ENCODE peak calls at places on chromosomes 7 and 10, in six cellular contexts. Z is OCI-LY7, P is substantia nigra, O is GM23338, U is PC-3, X is neuronal stem cell. A is an unnamed sample.

GRCh38 chr7:23529262-23529859 is 2.4 kb downstream of the TRA2A start:
- DNase-seq in O (no peak), U (no peak), Z (no peak), P (no peak), X (no peak), A (no peak)

GRCh38 chr10:61629594-61629993 is 33.1 kb upstream of the CABCOCO1 start:
- DNase-seq in P (no peak), Z (no peak), O (peak; percentile 29), U (no peak), X (no peak), A (no peak)

GRCh38 chr7:130695840-130696239 is 9.5 kb upstream of the TSGA13 start:
- DNase-seq in X (peak; percentile 6), Z (peak; percentile 18), U (peak; percentile 57), O (peak; percentile 80), P (no peak), A (peak; percentile 46)

GRCh38 chr10:5478694-5479305 is 20.6 kb downstream of the CALML5 start:
- DNase-seq in Z (no peak), X (no peak), O (no peak), U (no peak), P (no peak), A (no peak)

GRCh38 chr7:136555933-136556332 is 312.5 kb upstream of the CHRM2 start:
- DNase-seq in X (no peak), O (no peak), U (no peak), P (no peak), Z (no peak), A (no peak)

GRCh38 chr7:142882338-142882678 is 3.2 kb downstream of the TRPV6 start:
- DNase-seq in Z (no peak), X (no peak), O (no peak), P (no peak), U (no peak), A (no peak)

GRCh38 chr10:97708976-97709745 is 4.4 kb upstream of the MARVELD1 start:
- DNase-seq in P (peak; percentile 35), U (peak; percentile 69), X (peak; percentile 65), O (peak; percentile 93), Z (peak; percentile 41), A (no peak)

GRCh38 chr10:17278607-17279240 is 50.7 kb downstream of the VIM start:
- DNase-seq in Z (no peak), O (no peak), X (no peak), U (no peak), P (no peak), A (no peak)

GRCh38 chr7:101088069-101088425 is 2.8 kb downstream of the TRIM56 start:
- DNase-seq in U (no peak), Z (no peak), P (no peak), O (no peak), X (no peak), A (no peak)

GRCh38 chr10:80599424-80599847 is 61.7 kb downstream of the SH2D4B start:
- DNase-seq in Z (peak; percentile 58), O (peak; percentile 92), X (peak; percentile 63), U (peak; percentile 41), P (peak; percentile 8), A (peak; percentile 59)

GRCh38 chr7:146961617-146962016 is 845.0 kb downstream of the CNTNAP2 start:
- DNase-seq in Z (no peak), O (no peak), U (peak; percentile 57), P (no peak), X (no peak), A (no peak)

GRCh38 chr10:129707406-129708388 is 240.7 kb downstream of the MGMT start:
- DNase-seq in Z (no peak), P (no peak), X (no peak), O (no peak), U (no peak), A (no peak)

GRCh38 chr7:66205736-66206080 is 574 bp downstream of the TPST1 start:
- DNase-seq in Z (no peak), X (no peak), O (peak; percentile 27), U (no peak), P (no peak), A (no peak)

GRCh38 chr7:99386584-99387238 is 12.2 kb downstream of the ARPC1B start:
- DNase-seq in O (peak; percentile 64), Z (peak; percentile 70), U (peak; percentile 48), X (no peak), P (no peak), A (no peak)
- H3K27ac ChIP-seq in O (no peak overlapping the region), Z (no peak overlapping the region), U (no peak overlapping the region), X (no peak overlapping the region), P (no peak overlapping the region), A (peak overlapping the region; percentile 9)

GRCh38 chr10:35379226-35380137 is 43.2 kb downstream of the CCNY start:
- DNase-seq in P (no peak), O (peak; percentile 67), U (peak; percentile 40), Z (peak; percentile 93), X (no peak), A (no peak)
- H3K27ac ChIP-seq in P (peak overlapping the region; percentile 47), O (no peak overlapping the region), U (no peak overlapping the region), Z (peak overlapping the region; percentile 90), X (no peak overlapping the region), A (no peak overlapping the region)

GRCh38 chr7:3650844-3651243 is 349.8 kb downstream of the SDK1 start:
- DNase-seq in U (no peak), Z (no peak), X (no peak), P (no peak), O (no peak), A (no peak)
- H3K27ac ChIP-seq in U (no peak overlapping the region), Z (no peak overlapping the region), X (no peak overlapping the region), P (no peak overlapping the region), O (no peak overlapping the region), A (no peak overlapping the region)

GRCh38 chr10:49410365-49411074 is 14.6 kb upstream of the DRGX start:
- DNase-seq in P (no peak), X (no peak), O (no peak), U (peak; percentile 46), Z (no peak), A (no peak)

GRCh38 chr10:49408437-49409306 is 12.8 kb upstream of the DRGX start:
- DNase-seq in O (peak; percentile 74), X (no peak), U (peak; percentile 64), P (no peak), Z (peak; percentile 71), A (peak; percentile 16)

GRCh38 chr10:49407552-49408137 is 11.8 kb upstream of the DRGX start:
- DNase-seq in Z (peak; percentile 70), P (peak; percentile 75), X (peak; percentile 61), U (peak; percentile 99), O (peak; percentile 91), A (peak; percentile 57)

GRCh38 chr10:49412571-49412970 is 16.7 kb upstream of the DRGX start:
- DNase-seq in X (no peak), O (no peak), U (no peak), Z (no peak), P (no peak), A (no peak)

DNA sequence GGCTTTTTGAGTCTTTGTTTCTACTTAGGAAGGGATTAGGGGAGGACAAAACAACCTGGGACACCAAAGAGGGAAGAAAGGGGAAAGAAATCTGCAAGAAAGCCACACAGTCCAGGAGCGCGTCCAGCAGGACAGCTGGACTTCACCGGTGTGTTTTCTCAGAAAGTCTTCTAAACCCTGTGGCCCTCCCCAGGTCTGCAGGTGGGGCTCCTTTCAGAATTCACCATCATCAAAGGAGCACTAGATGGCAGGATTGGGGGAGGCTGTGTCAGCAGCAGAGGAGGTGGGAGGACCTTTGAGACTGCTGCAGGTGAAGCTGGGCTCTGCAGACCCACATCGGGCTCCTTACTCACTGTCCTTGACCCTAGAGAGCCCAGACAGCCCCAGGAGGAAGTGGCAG is 13.9 kb upstream of the DRGX start:
- DNase-seq in O (no peak), Z (no peak), X (no peak), U (peak; percentile 51), P (no peak), A (no peak)
- H3K27ac ChIP-seq in O (no peak overlapping the region), Z (no peak overlapping the region), X (no peak overlapping the region), U (no peak overlapping the region), P (no peak overlapping the region), A (no peak overlapping the region)

DNA sequence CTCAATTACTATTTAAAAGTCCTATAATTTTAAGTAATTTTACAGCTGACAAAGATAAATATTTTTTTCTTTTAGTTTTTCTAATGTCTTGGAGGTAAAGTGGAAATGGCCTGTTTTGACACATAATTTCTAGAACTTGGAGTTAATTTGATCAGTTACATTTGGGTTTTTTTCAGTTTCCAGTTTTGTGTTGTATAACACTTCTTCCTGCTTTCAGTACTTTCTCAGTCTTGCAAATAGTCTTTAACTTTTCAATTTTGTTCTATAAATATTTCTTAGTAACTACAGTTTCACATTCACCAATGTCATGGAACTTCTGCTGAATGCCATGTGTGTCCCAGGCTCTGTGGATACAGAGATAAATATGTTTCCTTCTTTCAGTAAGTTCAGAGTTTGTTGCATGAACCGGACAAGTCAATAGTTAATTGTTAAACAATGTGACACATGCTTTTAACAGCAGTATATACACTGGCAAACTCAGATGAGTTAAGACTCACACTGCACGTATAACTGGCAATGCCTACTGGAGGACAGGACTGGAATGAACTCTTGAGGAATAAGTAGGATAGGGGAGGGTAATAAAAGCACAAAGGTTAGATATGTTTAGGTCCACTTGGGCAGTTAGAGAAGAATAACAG is 4.6 kb downstream of the SHOC2 start:
- DNase-seq in Z (no peak), U (peak; percentile 27), P (no peak), X (no peak), O (no peak), A (no peak)
- H3K27ac ChIP-seq in Z (peak overlapping the region; percentile 14), U (no peak overlapping the region), P (no peak overlapping the region), X (no peak overlapping the region), O (no peak overlapping the region), A (no peak overlapping the region)

GRCh38 chr10:122476034-122476695 is 14.8 kb downstream of the HTRA1 start:
- DNase-seq in P (no peak), Z (no peak), X (no peak), U (no peak), O (peak; percentile 48), A (no peak)

GRCh38 chr10:122478971-122479370 is 17.6 kb downstream of the HTRA1 start:
- DNase-seq in O (no peak), X (no peak), P (no peak), Z (no peak), U (no peak), A (no peak)

GRCh38 chr10:122477436-122477835 is 16.1 kb downstream of the HTRA1 start:
- DNase-seq in O (no peak), X (no peak), U (no peak), Z (no peak), P (no peak), A (no peak)

GRCh38 chr10:122481296-122482056 is 20.1 kb downstream of the HTRA1 start:
- DNase-seq in U (no peak), O (no peak), X (no peak), Z (no peak), P (no peak), A (no peak)

DNA sequence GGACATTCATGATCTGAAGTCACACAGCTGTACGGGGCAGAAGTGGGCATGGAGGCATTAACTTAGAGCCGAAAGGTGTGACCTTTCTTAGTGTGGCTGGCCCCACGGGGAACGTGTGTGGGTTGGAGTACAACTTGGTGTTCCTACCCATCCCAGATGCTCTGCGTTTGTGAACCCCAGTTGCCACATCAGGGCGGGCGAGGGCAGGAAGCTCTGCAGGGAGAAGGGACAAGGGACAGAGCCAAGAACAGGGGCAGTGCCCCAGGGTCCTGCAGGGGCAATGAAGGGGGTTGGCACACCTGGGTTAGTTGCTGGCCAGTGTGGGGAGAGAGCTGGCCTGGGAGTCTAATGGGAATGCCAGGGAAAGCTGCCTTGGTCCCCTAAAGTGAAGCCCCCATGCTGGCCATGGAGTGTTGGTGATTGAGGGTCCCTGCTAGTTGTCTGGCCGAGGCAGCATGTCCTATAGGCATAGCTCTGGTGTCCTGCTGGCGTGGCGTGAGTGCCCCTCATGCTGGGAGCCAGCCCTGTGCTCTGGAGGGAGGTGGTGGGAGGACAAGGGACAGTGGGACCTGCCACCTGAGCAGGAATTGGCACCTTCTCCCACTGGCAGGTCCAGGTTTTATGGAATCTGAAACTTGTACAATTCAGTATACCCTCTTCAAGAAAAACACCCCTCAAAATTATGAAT is 18.9 kb downstream of the HTRA1 start:
- DNase-seq in X (no peak), Z (no peak), U (no peak), O (no peak), P (no peak), A (no peak)
- H3K27ac ChIP-seq in X (no peak overlapping the region), Z (no peak overlapping the region), U (no peak overlapping the region), O (no peak overlapping the region), P (peak overlapping the region; percentile 95), A (no peak overlapping the region)

A was measured in HCT116.